ENCODE peak calls at places on chromosome 13, in four cellular contexts. C is H1, M is HepG2, X is GM12878. G is an unnamed sample.

GRCh38 chr13:113970810-113971470 is 2.9 kb downstream of the C13orf46 start:
- DNase-seq in C (no peak), M (no peak), X (no peak), G (no peak)

GRCh38 chr13:74092711-74093110 is 41.5 kb downstream of the KLF12 start:
- DNase-seq in C (no peak), M (no peak), X (no peak), G (no peak)

GRCh38 chr13:114131581-114132418 is 623 bp downstream of the RASA3 start:
- DNase-seq in C (no peak), M (no peak), X (no peak), G (no peak)

GRCh38 chr13:73341748-73342147 is 282.9 kb downstream of the KLF5 start:
- DNase-seq in C (no peak), M (no peak), X (no peak), G (no peak)

GRCh38 chr13:98143157-98143553 is 261 bp downstream of the FARP1 start:
- DNase-seq in C (no peak), M (no peak), X (no peak), G (no peak)

GRCh38 chr13:30735025-30735967 is at the start of gene ALOX5AP:
- DNase-seq in C (no peak), M (no peak), X (peak; percentile 72), G (no peak)

GRCh38 chr13:34719060-34719875 is 222.8 kb upstream of the NBEA start:
- DNase-seq in C (no peak), M (no peak), X (no peak), G (no peak)

GRCh38 chr13:92612892-92613291 is 613.7 kb upstream of the GPC6 start:
- DNase-seq in C (no peak), M (no peak), X (no peak), G (no peak)

GRCh38 chr13:111184685-111185401 is 69.7 kb downstream of the ARHGEF7 start:
- DNase-seq in C (no peak), M (no peak), X (peak; percentile 93), G (no peak)

GRCh38 chr13:46100191-46100877 is 4.5 kb downstream of the CPB2 start:
- DNase-seq in C (no peak), M (no peak), X (no peak), G (no peak)

GRCh38 chr13:106063591-106064308 is 471.7 kb downstream of the EFNB2 start:
- DNase-seq in C (no peak), M (no peak), X (no peak), G (no peak)

GRCh38 chr13:94232161-94232560 is 247.3 kb downstream of the DCT start:
- DNase-seq in C (no peak), M (no peak), X (no peak), G (no peak)

GRCh38 chr13:91375119-91375729 is 23.2 kb upstream of the GPC5 start:
- DNase-seq in C (no peak), M (no peak), X (no peak), G (no peak)
- TF ChIP-seq ZNF274 in C (no peak), M (no peak), X (no peak), G (no peak)

GRCh38 chr13:79405501-79405830 is 589 bp downstream of the RBM26 start:
- DNase-seq in C (no peak), M (no peak), X (no peak), G (peak; percentile 13)
- TF ChIP-seq SUZ12 in C (no peak), M (no peak), X (no peak), G (no peak)

GRCh38 chr13:40197049-40197448 is 469.4 kb downstream of the FOXO1 start:
- DNase-seq in C (no peak), M (no peak), X (no peak), G (no peak)

GRCh38 chr13:40193290-40194203 is 472.9 kb downstream of the FOXO1 start:
- DNase-seq in C (no peak), M (no peak), X (no peak), G (no peak)

GRCh38 chr13:40194204-40194806 is 472.1 kb downstream of the FOXO1 start:
- DNase-seq in C (no peak), M (no peak), X (no peak), G (no peak)

GRCh38 chr13:40200273-40200978 is 466.0 kb downstream of the FOXO1 start:
- DNase-seq in C (no peak), M (no peak), X (no peak), G (no peak)

DNA sequence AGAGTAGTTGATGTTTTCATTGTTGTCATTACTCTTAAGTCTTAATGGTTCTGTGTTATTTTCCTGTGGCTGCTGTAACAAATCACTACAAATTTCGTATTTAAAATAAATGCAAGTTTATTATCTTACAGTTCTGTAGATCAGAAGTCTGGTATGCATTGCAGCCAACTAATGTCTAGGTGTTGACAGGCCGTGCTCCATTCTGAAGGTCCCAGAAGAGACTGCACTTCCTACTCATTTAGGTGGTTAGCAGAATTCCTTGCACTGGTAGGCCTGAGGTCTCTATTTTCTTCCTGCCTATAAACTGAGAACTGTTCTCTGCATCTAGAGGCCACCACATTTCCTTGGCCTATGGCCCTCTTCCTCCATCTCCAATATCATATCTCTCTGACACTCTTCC is 468.5 kb downstream of the FOXO1 start:
- DNase-seq in C (no peak), M (no peak), X (no peak), G (no peak)
- TF ChIP-seq ZNF274 in C (no peak), M (no peak), X (no peak), G (no peak)

GRCh38 chr13:112348642-112349345 is 27.4 kb upstream of the SPACA7 start:
- DNase-seq in C (no peak), M (no peak), X (no peak), G (no peak)

GRCh38 chr13:112351825-112352224 is 24.3 kb upstream of the SPACA7 start:
- DNase-seq in C (no peak), M (no peak), X (no peak), G (no peak)

GRCh38 chr13:112350300-112350699 is 25.9 kb upstream of the SPACA7 start:
- DNase-seq in C (no peak), M (no peak), X (no peak), G (no peak)

GRCh38 chr13:112346899-112347229 is 29.3 kb upstream of the SPACA7 start:
- DNase-seq in C (peak; percentile 31), M (no peak), X (no peak), G (peak; percentile 39)

DNA sequence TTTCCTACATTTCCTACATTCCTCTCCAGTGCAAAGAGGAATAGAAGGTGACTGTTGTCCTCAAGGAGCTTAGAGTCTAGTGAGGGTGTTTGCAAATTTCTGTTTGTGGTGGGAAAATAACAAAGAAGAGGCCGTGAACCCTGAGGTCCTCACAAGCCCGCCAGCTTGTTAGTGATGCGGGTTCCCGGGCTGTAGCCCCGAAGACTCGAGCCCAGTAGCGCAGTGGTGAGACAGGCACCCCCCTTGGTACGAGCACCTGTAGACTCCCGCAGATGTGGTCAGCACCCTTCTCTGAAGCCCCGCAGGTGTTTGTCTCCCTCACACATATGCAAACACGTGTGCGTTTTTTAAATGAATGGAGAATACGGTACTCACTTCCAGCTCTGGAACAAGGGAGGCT is 26.5 kb upstream of the SPACA7 start:
- DNase-seq in C (no peak), M (no peak), X (no peak), G (no peak)
- TF ChIP-seq SUZ12 in C (no peak), M (no peak), X (no peak), G (no peak)

DNA sequence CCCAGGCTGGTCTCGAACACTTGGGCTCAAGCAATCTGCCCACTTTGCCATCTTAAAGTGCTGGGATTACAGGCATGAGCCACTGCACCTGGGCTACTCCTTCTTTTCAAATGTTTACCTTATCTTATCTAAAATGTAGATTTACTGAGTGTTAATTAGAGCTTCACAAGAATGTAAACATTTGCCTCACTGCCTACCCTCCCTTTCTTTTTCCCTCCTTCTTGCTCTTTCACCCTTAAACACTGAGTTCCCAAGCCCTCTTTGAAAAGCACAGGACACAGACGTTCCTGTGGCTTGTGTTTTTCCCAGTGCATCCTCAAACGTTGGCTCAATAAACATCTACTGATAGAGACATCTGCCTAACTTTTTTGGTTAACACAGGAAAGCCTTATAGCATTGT is 32.7 kb upstream of the CYSLTR2 start:
- DNase-seq in C (no peak), M (no peak), X (no peak), G (no peak)
- TF ChIP-seq ZNF274 in C (no peak), M (no peak), X (no peak), G (no peak)

GRCh38 chr13:44312898-44313551 is 60.6 kb upstream of the SERP2 start:
- DNase-seq in C (no peak), M (peak; percentile 14), X (no peak), G (no peak)
- TF ChIP-seq SUZ12 in C (no peak), M (no peak), X (no peak), G (no peak)

DNA sequence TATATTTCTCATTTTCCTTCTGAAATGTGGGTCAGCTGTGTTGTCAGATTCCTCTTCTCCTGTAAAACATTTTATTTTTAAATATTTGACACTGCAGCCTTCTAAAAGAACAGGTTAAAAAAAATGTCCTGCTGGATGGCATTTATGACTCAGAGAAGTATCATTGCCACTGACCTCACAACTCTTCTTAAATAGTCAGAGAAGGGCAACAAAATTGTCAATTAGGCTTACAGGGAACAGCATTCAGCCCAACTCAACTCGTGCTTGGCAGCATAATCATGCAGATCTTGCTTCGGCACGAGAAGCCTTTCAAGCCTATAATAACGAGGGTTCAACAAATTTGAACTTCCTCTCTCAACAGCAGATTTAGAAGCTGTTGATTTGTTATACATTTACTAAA is 296.7 kb upstream of the DACH1 start:
- DNase-seq in C (no peak), M (no peak), X (no peak), G (no peak)
- TF ChIP-seq ZNF274 in C (no peak), M (no peak), X (no peak), G (no peak)

DNA sequence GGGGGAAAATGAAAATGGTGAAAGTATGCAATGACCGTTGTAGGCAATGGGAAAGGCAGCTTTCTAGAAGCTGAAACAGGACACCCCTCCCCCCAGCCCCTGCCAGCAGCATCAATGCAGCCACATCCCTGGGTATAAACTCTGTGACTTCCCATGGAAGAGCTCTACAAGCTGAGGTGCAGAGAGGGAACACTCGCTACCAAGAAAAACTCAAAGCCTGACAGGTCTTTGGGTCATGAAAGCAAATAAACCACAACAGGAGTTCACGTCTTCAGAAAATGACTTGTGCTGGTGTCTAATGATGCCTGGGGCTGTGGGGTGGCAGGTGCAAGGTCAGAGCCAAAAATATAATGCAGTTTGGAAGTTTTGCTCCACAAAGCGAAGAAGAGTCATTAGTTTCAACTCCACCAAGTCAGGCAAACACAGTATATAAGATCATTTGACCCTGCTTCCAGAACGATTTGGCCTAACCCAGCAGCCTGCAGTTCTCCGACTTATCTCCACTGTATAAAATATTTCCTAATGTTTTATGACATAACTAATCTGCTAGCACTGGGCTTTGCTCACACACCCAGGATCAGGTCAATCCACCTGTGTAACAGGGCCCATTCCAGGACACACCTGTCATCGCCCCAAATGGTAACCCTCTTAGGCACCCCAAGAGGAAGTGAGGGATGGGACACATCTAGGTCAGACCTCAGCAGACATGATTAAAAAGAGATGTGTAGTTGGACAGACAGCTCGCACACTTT is 102.1 kb downstream of the IRS2 start:
- DNase-seq in C (no peak), M (no peak), X (no peak), G (no peak)
- TF ChIP-seq SUZ12 in C (no peak), M (no peak), X (no peak), G (no peak)

GRCh38 chr13:76361868-76362267 is 524.3 kb downstream of the KCTD12 start:
- DNase-seq in C (no peak), M (no peak), X (no peak), G (no peak)
- TF ChIP-seq ZNF274 in C (no peak), M (no peak), X (no peak), G (no peak)

DNA sequence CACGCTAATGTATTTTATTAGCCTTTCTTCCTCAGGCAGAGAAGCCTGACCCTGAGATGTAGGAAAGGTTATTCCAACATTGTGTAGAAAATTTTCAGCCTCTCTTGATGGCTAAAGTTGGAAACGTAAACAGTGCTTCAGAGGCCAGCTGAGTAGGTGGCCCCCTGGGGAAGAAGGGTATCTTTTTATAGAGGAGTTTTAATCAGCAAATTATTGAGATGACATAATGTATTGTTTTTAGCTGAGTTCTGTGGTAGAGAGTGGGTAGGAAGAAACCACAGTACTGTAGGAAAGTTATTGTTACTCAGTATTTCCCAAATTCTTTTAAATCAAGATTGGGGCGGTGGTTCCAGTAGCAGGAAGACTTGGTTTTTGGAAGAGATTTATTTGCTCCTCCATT is 268.8 kb downstream of the DLEU7 start:
- DNase-seq in C (no peak), M (no peak), X (no peak), G (no peak)
- TF ChIP-seq SUZ12 in C (no peak), M (no peak), X (no peak), G (no peak)